ENCODE peak calls at places on chromosomes 4 and X, in ten cellular contexts. One of them, this sample, is unnamed.
A peak's percentile ranks its signal among the peaks of the same experiment; 100 is the strongest.

GRCh38 chr4:155590751-155591150 is 75.9 kb upstream of the GUCY1A1 start:
- DNase-seq in AG04450: no peak
- DNase-seq in HL-60: no peak
- DNase-seq in GM04504: no peak
- DNase-seq in GM23338: no peak
- DNase-seq in progenitor cell of endocrine pancreas: no peak
- DNase-seq in LHCN-M2: no peak
- DNase-seq in effector CD4-positive, alpha-beta T cell: no peak
- DNase-seq in natural killer cell treated with Interleukin-12 subunit alpha and Interleukin-12 subunit beta and Interleukin-15 and Interleukin-18, amount 100 ng/mL, for 72 hours: no peak
- DNase-seq in GM20000: no peak
- DNase-seq in this sample: no peak

GRCh38 chr4:38670939-38671593 is 7.1 kb downstream of the KLF3 start:
- DNase-seq in GM04504: no peak
- DNase-seq in progenitor cell of endocrine pancreas: no peak
- DNase-seq in effector CD4-positive, alpha-beta T cell: no peak
- DNase-seq in LHCN-M2: no peak
- DNase-seq in GM20000: no peak
- DNase-seq in GM23338: no peak
- DNase-seq in HL-60: peak; percentile 46
- DNase-seq in AG04450: no peak
- DNase-seq in natural killer cell treated with Interleukin-12 subunit alpha and Interleukin-12 subunit beta and Interleukin-15 and Interleukin-18, amount 100 ng/mL, for 72 hours: no peak
- DNase-seq in this sample: no peak

GRCh38 chrX:64925480-64925879 is 50.8 kb downstream of the ZC4H2 start:
- DNase-seq in GM23338: no peak
- DNase-seq in HL-60: no peak
- DNase-seq in natural killer cell treated with Interleukin-12 subunit alpha and Interleukin-12 subunit beta and Interleukin-15 and Interleukin-18, amount 100 ng/mL, for 72 hours: no peak
- DNase-seq in LHCN-M2: no peak
- DNase-seq in AG04450: no peak
- DNase-seq in GM20000: no peak
- DNase-seq in progenitor cell of endocrine pancreas: no peak
- DNase-seq in effector CD4-positive, alpha-beta T cell: no peak
- DNase-seq in GM04504: no peak
- DNase-seq in this sample: no peak

GRCh38 chrX:55919367-55920221 is 202.0 kb downstream of the RRAGB start:
- DNase-seq in GM20000: peak; percentile 29
- DNase-seq in HL-60: no peak
- DNase-seq in LHCN-M2: no peak
- DNase-seq in natural killer cell treated with Interleukin-12 subunit alpha and Interleukin-12 subunit beta and Interleukin-15 and Interleukin-18, amount 100 ng/mL, for 72 hours: no peak
- DNase-seq in effector CD4-positive, alpha-beta T cell: no peak
- DNase-seq in GM04504: no peak
- DNase-seq in AG04450: no peak
- DNase-seq in progenitor cell of endocrine pancreas: no peak
- DNase-seq in GM23338: peak; percentile 6
- DNase-seq in this sample: no peak

GRCh38 chr4:80417019-80417418 is 81.5 kb downstream of the CFAP299 start:
- DNase-seq in GM20000: no peak
- DNase-seq in LHCN-M2: no peak
- DNase-seq in HL-60: no peak
- DNase-seq in progenitor cell of endocrine pancreas: no peak
- DNase-seq in GM23338: no peak
- DNase-seq in GM04504: no peak
- DNase-seq in AG04450: no peak
- DNase-seq in effector CD4-positive, alpha-beta T cell: no peak
- DNase-seq in natural killer cell treated with Interleukin-12 subunit alpha and Interleukin-12 subunit beta and Interleukin-15 and Interleukin-18, amount 100 ng/mL, for 72 hours: no peak
- DNase-seq in this sample: no peak

GRCh38 chr4:148831945-148832344 is 389.7 kb upstream of the NR3C2 start:
- DNase-seq in GM20000: no peak
- DNase-seq in AG04450: peak; percentile 30
- DNase-seq in effector CD4-positive, alpha-beta T cell: no peak
- DNase-seq in HL-60: no peak
- DNase-seq in progenitor cell of endocrine pancreas: no peak
- DNase-seq in natural killer cell treated with Interleukin-12 subunit alpha and Interleukin-12 subunit beta and Interleukin-15 and Interleukin-18, amount 100 ng/mL, for 72 hours: no peak
- DNase-seq in GM04504: peak; percentile 56
- DNase-seq in LHCN-M2: peak; percentile 95
- DNase-seq in GM23338: no peak
- DNase-seq in this sample: no peak

GRCh38 chr4:165556383-165556782 is 177.6 kb downstream of the CPE start:
- DNase-seq in natural killer cell treated with Interleukin-12 subunit alpha and Interleukin-12 subunit beta and Interleukin-15 and Interleukin-18, amount 100 ng/mL, for 72 hours: no peak
- DNase-seq in LHCN-M2: no peak
- DNase-seq in GM04504: no peak
- DNase-seq in GM23338: no peak
- DNase-seq in AG04450: no peak
- DNase-seq in progenitor cell of endocrine pancreas: no peak
- DNase-seq in HL-60: no peak
- DNase-seq in effector CD4-positive, alpha-beta T cell: no peak
- DNase-seq in GM20000: no peak
- DNase-seq in this sample: no peak

GRCh38 chr4:3029464-3029863 is 44.9 kb downstream of the HTT-AS start:
- DNase-seq in GM04504: no peak
- DNase-seq in GM23338: no peak
- DNase-seq in HL-60: no peak
- DNase-seq in LHCN-M2: no peak
- DNase-seq in AG04450: no peak
- DNase-seq in effector CD4-positive, alpha-beta T cell: no peak
- DNase-seq in natural killer cell treated with Interleukin-12 subunit alpha and Interleukin-12 subunit beta and Interleukin-15 and Interleukin-18, amount 100 ng/mL, for 72 hours: peak; percentile 3
- DNase-seq in GM20000: no peak
- DNase-seq in progenitor cell of endocrine pancreas: no peak
- DNase-seq in this sample: no peak

GRCh38 chrX:51144828-51145442 is 187.7 kb upstream of the NUDT10 start:
- DNase-seq in effector CD4-positive, alpha-beta T cell: no peak
- DNase-seq in GM20000: peak; percentile 14
- DNase-seq in GM23338: peak; percentile 80
- DNase-seq in natural killer cell treated with Interleukin-12 subunit alpha and Interleukin-12 subunit beta and Interleukin-15 and Interleukin-18, amount 100 ng/mL, for 72 hours: no peak
- DNase-seq in AG04450: no peak
- DNase-seq in GM04504: no peak
- DNase-seq in progenitor cell of endocrine pancreas: peak; percentile 21
- DNase-seq in LHCN-M2: no peak
- DNase-seq in HL-60: peak; percentile 36
- DNase-seq in this sample: no peak

GRCh38 chr4:87209696-87210095 is 10.7 kb downstream of the KLHL8 start:
- DNase-seq in GM23338: no peak
- DNase-seq in HL-60: peak; percentile 96
- DNase-seq in natural killer cell treated with Interleukin-12 subunit alpha and Interleukin-12 subunit beta and Interleukin-15 and Interleukin-18, amount 100 ng/mL, for 72 hours: peak; percentile 85
- DNase-seq in GM20000: peak; percentile 36
- DNase-seq in LHCN-M2: no peak
- DNase-seq in AG04450: no peak
- DNase-seq in GM04504: no peak
- DNase-seq in progenitor cell of endocrine pancreas: no peak
- DNase-seq in effector CD4-positive, alpha-beta T cell: no peak
- DNase-seq in this sample: no peak

GRCh38 chrX:1400049-1400448 is 8.1 kb upstream of the SLC25A6 start:
- DNase-seq in GM20000: no peak
- DNase-seq in progenitor cell of endocrine pancreas: no peak
- DNase-seq in HL-60: no peak
- DNase-seq in effector CD4-positive, alpha-beta T cell: no peak
- DNase-seq in GM23338: no peak
- DNase-seq in GM04504: no peak
- DNase-seq in AG04450: no peak
- DNase-seq in natural killer cell treated with Interleukin-12 subunit alpha and Interleukin-12 subunit beta and Interleukin-15 and Interleukin-18, amount 100 ng/mL, for 72 hours: no peak
- DNase-seq in LHCN-M2: no peak
- DNase-seq in this sample: no peak

GRCh38 chr4:181952478-181952877 is 290.7 kb upstream of the TENM3 start:
- DNase-seq in GM04504: peak; percentile 83
- DNase-seq in AG04450: peak; percentile 84
- DNase-seq in progenitor cell of endocrine pancreas: no peak
- DNase-seq in natural killer cell treated with Interleukin-12 subunit alpha and Interleukin-12 subunit beta and Interleukin-15 and Interleukin-18, amount 100 ng/mL, for 72 hours: no peak
- DNase-seq in LHCN-M2: peak; percentile 88
- DNase-seq in effector CD4-positive, alpha-beta T cell: no peak
- DNase-seq in HL-60: no peak
- DNase-seq in GM20000: no peak
- DNase-seq in GM23338: no peak
- DNase-seq in this sample: no peak

GRCh38 chr4:14856076-14856926 is 146.0 kb upstream of the CPEB2 start:
- DNase-seq in LHCN-M2: peak; percentile 99
- DNase-seq in GM23338: no peak
- DNase-seq in natural killer cell treated with Interleukin-12 subunit alpha and Interleukin-12 subunit beta and Interleukin-15 and Interleukin-18, amount 100 ng/mL, for 72 hours: peak; percentile 84
- DNase-seq in GM04504: peak; percentile 93
- DNase-seq in progenitor cell of endocrine pancreas: no peak
- DNase-seq in HL-60: peak; percentile 61
- DNase-seq in AG04450: peak; percentile 88
- DNase-seq in GM20000: peak; percentile 65
- DNase-seq in effector CD4-positive, alpha-beta T cell: no peak
- DNase-seq in this sample: no peak

GRCh38 chr4:85994576-85994975 is 365.3 kb downstream of the MAPK10 start:
- DNase-seq in GM20000: no peak
- DNase-seq in HL-60: no peak
- DNase-seq in LHCN-M2: peak; percentile 21
- DNase-seq in AG04450: no peak
- DNase-seq in effector CD4-positive, alpha-beta T cell: no peak
- DNase-seq in GM04504: no peak
- DNase-seq in progenitor cell of endocrine pancreas: no peak
- DNase-seq in GM23338: no peak
- DNase-seq in natural killer cell treated with Interleukin-12 subunit alpha and Interleukin-12 subunit beta and Interleukin-15 and Interleukin-18, amount 100 ng/mL, for 72 hours: no peak
- DNase-seq in this sample: no peak

GRCh38 chrX:131746491-131746968 is 202.7 kb downstream of the OR13H1 start:
- DNase-seq in GM23338: no peak
- DNase-seq in GM04504: peak; percentile 73
- DNase-seq in HL-60: peak; percentile 80
- DNase-seq in natural killer cell treated with Interleukin-12 subunit alpha and Interleukin-12 subunit beta and Interleukin-15 and Interleukin-18, amount 100 ng/mL, for 72 hours: peak; percentile 71
- DNase-seq in GM20000: no peak
- DNase-seq in effector CD4-positive, alpha-beta T cell: peak; percentile 78
- DNase-seq in AG04450: no peak
- DNase-seq in LHCN-M2: peak; percentile 59
- DNase-seq in progenitor cell of endocrine pancreas: no peak
- DNase-seq in this sample: peak; percentile 25

GRCh38 chr4:104475652-104476051 is 19.0 kb downstream of the CXXC4 start:
- DNase-seq in effector CD4-positive, alpha-beta T cell: no peak
- DNase-seq in natural killer cell treated with Interleukin-12 subunit alpha and Interleukin-12 subunit beta and Interleukin-15 and Interleukin-18, amount 100 ng/mL, for 72 hours: no peak
- DNase-seq in GM23338: peak; percentile 62
- DNase-seq in AG04450: no peak
- DNase-seq in GM20000: no peak
- DNase-seq in progenitor cell of endocrine pancreas: no peak
- DNase-seq in HL-60: no peak
- DNase-seq in LHCN-M2: no peak
- DNase-seq in GM04504: no peak
- DNase-seq in this sample: no peak

GRCh38 chr4:129978315-129978714 is 882.4 kb downstream of the C4orf33 start:
- DNase-seq in GM04504: no peak
- DNase-seq in GM20000: no peak
- DNase-seq in GM23338: no peak
- DNase-seq in progenitor cell of endocrine pancreas: no peak
- DNase-seq in natural killer cell treated with Interleukin-12 subunit alpha and Interleukin-12 subunit beta and Interleukin-15 and Interleukin-18, amount 100 ng/mL, for 72 hours: no peak
- DNase-seq in LHCN-M2: no peak
- DNase-seq in AG04450: no peak
- DNase-seq in effector CD4-positive, alpha-beta T cell: no peak
- DNase-seq in HL-60: no peak
- DNase-seq in this sample: no peak

GRCh38 chr4:175062183-175062592 is 144.0 kb downstream of the ADAM29 start:
- DNase-seq in GM23338: no peak
- DNase-seq in GM20000: no peak
- DNase-seq in HL-60: no peak
- DNase-seq in AG04450: no peak
- DNase-seq in natural killer cell treated with Interleukin-12 subunit alpha and Interleukin-12 subunit beta and Interleukin-15 and Interleukin-18, amount 100 ng/mL, for 72 hours: no peak
- DNase-seq in GM04504: no peak
- DNase-seq in effector CD4-positive, alpha-beta T cell: no peak
- DNase-seq in progenitor cell of endocrine pancreas: no peak
- DNase-seq in LHCN-M2: no peak
- DNase-seq in this sample: no peak

GRCh38 chr4:183185018-183185417 is 86.0 kb downstream of the WWC2 start:
- DNase-seq in natural killer cell treated with Interleukin-12 subunit alpha and Interleukin-12 subunit beta and Interleukin-15 and Interleukin-18, amount 100 ng/mL, for 72 hours: no peak
- DNase-seq in LHCN-M2: no peak
- DNase-seq in GM23338: no peak
- DNase-seq in GM04504: no peak
- DNase-seq in effector CD4-positive, alpha-beta T cell: no peak
- DNase-seq in progenitor cell of endocrine pancreas: no peak
- DNase-seq in AG04450: no peak
- DNase-seq in GM20000: no peak
- DNase-seq in HL-60: no peak
- DNase-seq in this sample: no peak

GRCh38 chrX:77962068-77962902 is 7.2 kb downstream of the PGAM4 start:
- DNase-seq in LHCN-M2: no peak
- DNase-seq in progenitor cell of endocrine pancreas: no peak
- DNase-seq in effector CD4-positive, alpha-beta T cell: no peak
- DNase-seq in GM20000: no peak
- DNase-seq in natural killer cell treated with Interleukin-12 subunit alpha and Interleukin-12 subunit beta and Interleukin-15 and Interleukin-18, amount 100 ng/mL, for 72 hours: no peak
- DNase-seq in GM23338: no peak
- DNase-seq in GM04504: no peak
- DNase-seq in AG04450: no peak
- DNase-seq in HL-60: no peak
- DNase-seq in this sample: no peak

GRCh38 chr4:176032454-176032853 is 33.2 kb upstream of the WDR17 start:
- DNase-seq in GM23338: no peak
- DNase-seq in AG04450: no peak
- DNase-seq in HL-60: no peak
- DNase-seq in natural killer cell treated with Interleukin-12 subunit alpha and Interleukin-12 subunit beta and Interleukin-15 and Interleukin-18, amount 100 ng/mL, for 72 hours: no peak
- DNase-seq in progenitor cell of endocrine pancreas: no peak
- DNase-seq in LHCN-M2: no peak
- DNase-seq in GM04504: no peak
- DNase-seq in effector CD4-positive, alpha-beta T cell: no peak
- DNase-seq in GM20000: no peak
- DNase-seq in this sample: no peak

GRCh38 chr4:17762705-17763104 is 18.7 kb downstream of the FAM184B start:
- DNase-seq in GM20000: no peak
- DNase-seq in HL-60: no peak
- DNase-seq in AG04450: peak; percentile 16
- DNase-seq in GM23338: peak; percentile 20
- DNase-seq in natural killer cell treated with Interleukin-12 subunit alpha and Interleukin-12 subunit beta and Interleukin-15 and Interleukin-18, amount 100 ng/mL, for 72 hours: no peak
- DNase-seq in progenitor cell of endocrine pancreas: no peak
- DNase-seq in effector CD4-positive, alpha-beta T cell: no peak
- DNase-seq in LHCN-M2: peak; percentile 50
- DNase-seq in GM04504: no peak
- DNase-seq in this sample: no peak

GRCh38 chr4:152999376-153000067 is 63.4 kb downstream of the FHDC1 start:
- DNase-seq in LHCN-M2: no peak
- DNase-seq in natural killer cell treated with Interleukin-12 subunit alpha and Interleukin-12 subunit beta and Interleukin-15 and Interleukin-18, amount 100 ng/mL, for 72 hours: peak; percentile 45
- DNase-seq in effector CD4-positive, alpha-beta T cell: no peak
- DNase-seq in HL-60: no peak
- DNase-seq in GM04504: no peak
- DNase-seq in GM20000: no peak
- DNase-seq in progenitor cell of endocrine pancreas: no peak
- DNase-seq in GM23338: no peak
- DNase-seq in AG04450: no peak
- DNase-seq in this sample: no peak

GRCh38 chrX:20066968-20067708 is 49.6 kb downstream of the MAP7D2 start:
- DNase-seq in effector CD4-positive, alpha-beta T cell: no peak
- DNase-seq in progenitor cell of endocrine pancreas: no peak
- DNase-seq in GM04504: no peak
- DNase-seq in AG04450: peak; percentile 20
- DNase-seq in GM23338: peak; percentile 50
- DNase-seq in HL-60: peak; percentile 43
- DNase-seq in GM20000: peak; percentile 30
- DNase-seq in natural killer cell treated with Interleukin-12 subunit alpha and Interleukin-12 subunit beta and Interleukin-15 and Interleukin-18, amount 100 ng/mL, for 72 hours: no peak
- DNase-seq in LHCN-M2: peak; percentile 34
- DNase-seq in this sample: peak; percentile 17

GRCh38 chrX:65668362-65669310 is 1.2 kb downstream of the MSN start:
- DNase-seq in progenitor cell of endocrine pancreas: no peak
- DNase-seq in LHCN-M2: peak; percentile 83
- DNase-seq in natural killer cell treated with Interleukin-12 subunit alpha and Interleukin-12 subunit beta and Interleukin-15 and Interleukin-18, amount 100 ng/mL, for 72 hours: peak; percentile 67
- DNase-seq in HL-60: peak; percentile 82
- DNase-seq in GM20000: peak; percentile 40
- DNase-seq in effector CD4-positive, alpha-beta T cell: peak; percentile 47
- DNase-seq in GM23338: peak; percentile 41
- DNase-seq in AG04450: no peak
- DNase-seq in GM04504: peak; percentile 63
- DNase-seq in this sample: peak; percentile 30

GRCh38 chr4:121306932-121307331 is 73.9 kb downstream of the QRFPR start:
- DNase-seq in LHCN-M2: no peak
- DNase-seq in GM20000: no peak
- DNase-seq in AG04450: no peak
- DNase-seq in effector CD4-positive, alpha-beta T cell: no peak
- DNase-seq in GM23338: no peak
- DNase-seq in natural killer cell treated with Interleukin-12 subunit alpha and Interleukin-12 subunit beta and Interleukin-15 and Interleukin-18, amount 100 ng/mL, for 72 hours: no peak
- DNase-seq in GM04504: no peak
- DNase-seq in HL-60: no peak
- DNase-seq in progenitor cell of endocrine pancreas: no peak
- DNase-seq in this sample: no peak

GRCh38 chr4:111066887-111067286 is 444.0 kb upstream of the PITX2 start:
- DNase-seq in AG04450: no peak
- DNase-seq in GM23338: no peak
- DNase-seq in effector CD4-positive, alpha-beta T cell: no peak
- DNase-seq in GM04504: no peak
- DNase-seq in progenitor cell of endocrine pancreas: no peak
- DNase-seq in GM20000: no peak
- DNase-seq in HL-60: no peak
- DNase-seq in natural killer cell treated with Interleukin-12 subunit alpha and Interleukin-12 subunit beta and Interleukin-15 and Interleukin-18, amount 100 ng/mL, for 72 hours: no peak
- DNase-seq in LHCN-M2: peak; percentile 78
- DNase-seq in this sample: no peak

GRCh38 chr4:100651499-100652165 is 133.8 kb upstream of the EMCN start:
- DNase-seq in LHCN-M2: no peak
- DNase-seq in GM20000: no peak
- DNase-seq in GM23338: no peak
- DNase-seq in natural killer cell treated with Interleukin-12 subunit alpha and Interleukin-12 subunit beta and Interleukin-15 and Interleukin-18, amount 100 ng/mL, for 72 hours: no peak
- DNase-seq in effector CD4-positive, alpha-beta T cell: no peak
- DNase-seq in GM04504: no peak
- DNase-seq in HL-60: peak; percentile 78
- DNase-seq in AG04450: no peak
- DNase-seq in progenitor cell of endocrine pancreas: no peak
- DNase-seq in this sample: no peak